ENCODE peak calls at places on chromosomes 6 and 20, in seven cellular contexts. K is H9, W is trophoblast cell, Z is neuronal stem cell, L is IMR-90, S is H1, O is mesenchymal stem cell. E is an unnamed sample.

GRCh38 chr20:29690274-29690673 is 1567.2 kb upstream of the DEFB115 start:
- DNase-seq in K (no peak), W (no peak), Z (no peak), L (no peak), S (no peak), O (no peak), E (no peak)

GRCh38 chr20:45407067-45407745 is 883 bp upstream of the DBNDD2 start:
- DNase-seq in K (peak), W (no peak), Z (peak), L (no peak), S (no peak), O (peak), E (peak)

GRCh38 chr6:161422710-161423109 is 148.8 kb upstream of the AGPAT4 start:
- DNase-seq in K (no peak), W (peak), Z (no peak), L (peak), S (no peak), O (no peak), E (no peak)

GRCh38 chr20:63567382-63568169 is 6.5 kb downstream of the HELZ2 start:
- DNase-seq in K (no peak), W (peak), Z (no peak), L (no peak), S (no peak), O (peak), E (no peak)

GRCh38 chr20:58053391-58054055 is 174.9 kb downstream of the ANKRD60 start:
- DNase-seq in K (no peak), W (no peak), Z (no peak), L (no peak), S (peak), O (no peak), E (no peak)

GRCh38 chr6:57069920-57070331 is 20.1 kb upstream of the ZNF451 start:
- DNase-seq in K (peak), W (no peak), Z (no peak), L (no peak), S (no peak), O (no peak), E (peak)

GRCh38 chr6:106442351-106442750 is 81.8 kb downstream of the CRYBG1 start:
- DNase-seq in K (no peak), W (no peak), Z (no peak), L (no peak), S (no peak), O (no peak), E (no peak)

GRCh38 chr6:17902953-17903352 is 84.5 kb downstream of the KIF13A start:
- DNase-seq in K (no peak), W (no peak), Z (no peak), L (no peak), S (no peak), O (no peak), E (no peak)

GRCh38 chr20:32505723-32506473 is 79.2 kb downstream of the NOL4L start:
- DNase-seq in K (no peak), W (no peak), Z (no peak), L (no peak), S (no peak), O (no peak), E (no peak)

GRCh38 chr20:59823860-59824259 is 109.6 kb downstream of the SYCP2 start:
- DNase-seq in K (peak), W (no peak), Z (no peak), L (no peak), S (peak), O (no peak), E (no peak)

GRCh38 chr20:44247676-44248419 is 740 bp downstream of the GDAP1L1 start:
- DNase-seq in K (peak), W (peak), Z (peak), L (peak), S (peak), O (peak), E (peak)

GRCh38 chr6:55818482-55818881 is 56.9 kb downstream of the BMP5 start:
- DNase-seq in K (no peak), W (peak), Z (no peak), L (no peak), S (no peak), O (no peak), E (no peak)

GRCh38 chr6:166046232-166046631 is 121.4 kb downstream of the TBXT start:
- DNase-seq in K (no peak), W (peak), Z (no peak), L (peak), S (no peak), O (peak), E (peak)

GRCh38 chr20:62642666-62643520 is 590 bp downstream of the SLCO4A1 start:
- DNase-seq in K (peak), W (peak), Z (no peak), L (peak), S (peak), O (no peak), E (no peak)

GRCh38 chr20:5448449-5449118 is 131.8 kb upstream of the PROKR2 start:
- DNase-seq in K (peak), W (peak), Z (peak), L (peak), S (peak), O (peak), E (peak)

GRCh38 chr20:62704341-62704948 is 4.2 kb upstream of the NTSR1 start:
- DNase-seq in K (no peak), W (no peak), Z (no peak), L (peak), S (no peak), O (peak), E (no peak)

GRCh38 chr6:89999995-90000825 is 105.9 kb downstream of the GJA10 start:
- DNase-seq in K (no peak), W (no peak), Z (no peak), L (no peak), S (no peak), O (no peak), E (no peak)

GRCh38 chr6:121523628-121524027 is 88.2 kb downstream of the GJA1 start:
- DNase-seq in K (no peak), W (no peak), Z (no peak), L (peak), S (no peak), O (peak), E (peak)

GRCh38 chr6:118890997-118891790 is 2.8 kb upstream of the ASF1A start:
- DNase-seq in K (no peak), W (no peak), Z (no peak), L (no peak), S (no peak), O (no peak), E (no peak)

GRCh38 chr6:169527306-169527705 is 174.5 kb downstream of the WDR27 start:
- DNase-seq in K (no peak), W (no peak), Z (no peak), L (peak), S (no peak), O (peak), E (no peak)

GRCh38 chr6:75842191-75842590 is 93.2 kb downstream of the MYO6 start:
- DNase-seq in K (no peak), W (peak), Z (no peak), L (peak), S (no peak), O (peak), E (no peak)

GRCh38 chr6:31947070-31947675 is 1.3 kb downstream of the CFB start:
- DNase-seq in K (no peak), W (no peak), Z (no peak), L (no peak), S (no peak), O (no peak), E (no peak)

GRCh38 chr6:154566866-154567265 is 56.4 kb upstream of the CNKSR3 start:
- DNase-seq in K (no peak), W (no peak), Z (no peak), L (no peak), S (no peak), O (no peak), E (no peak)

GRCh38 chr20:58647814-58648501 is 3.1 kb upstream of the STX16 start:
- DNase-seq in K (no peak), W (no peak), Z (no peak), L (peak), S (peak), O (no peak), E (no peak)

GRCh38 chr6:77040566-77041195 is 422.6 kb downstream of the HTR1B start:
- DNase-seq in K (no peak), W (peak), Z (no peak), L (peak), S (no peak), O (no peak), E (no peak)

GRCh38 chr20:41229259-41229658 is 88.3 kb downstream of the ZHX3 start:
- DNase-seq in K (no peak), W (no peak), Z (no peak), L (no peak), S (no peak), O (no peak), E (no peak)

GRCh38 chr6:153062516-153062915 is 60.0 kb upstream of the MTRF1L start:
- DNase-seq in K (no peak), W (no peak), Z (no peak), L (no peak), S (no peak), O (no peak), E (no peak)

GRCh38 chr20:37354210-37355195 is 8.6 kb downstream of the SRC start:
- DNase-seq in K (no peak), W (no peak), Z (no peak), L (no peak), S (no peak), O (no peak), E (no peak)

GRCh38 chr6:168132531-168133184 is 53.6 kb upstream of the FRMD1 start:
- DNase-seq in K (peak), W (peak), Z (peak), L (peak), S (peak), O (peak), E (peak)

GRCh38 chr6:56381852-56382251 is 134.5 kb upstream of the COL21A1 start:
- DNase-seq in K (no peak), W (peak), Z (no peak), L (peak), S (no peak), O (no peak), E (no peak)

GRCh38 chr6:38794682-38795081 is 79.6 kb downstream of the DNAH8 start:
- DNase-seq in K (no peak), W (no peak), Z (no peak), L (no peak), S (no peak), O (no peak), E (no peak)

GRCh38 chr20:31606928-31607639 is 2.0 kb downstream of the ID1 start:
- DNase-seq in K (peak), W (peak), Z (no peak), L (peak), S (peak), O (peak), E (peak)

GRCh38 chr6:44072959-44073611 is 54.2 kb downstream of the MRPL14 start:
- DNase-seq in K (peak), W (peak), Z (peak), L (peak), S (peak), O (peak), E (peak)

GRCh38 chr6:42762338-42762929 is 16.5 kb upstream of the TBCC start:
- DNase-seq in K (no peak), W (peak), Z (no peak), L (no peak), S (no peak), O (no peak), E (no peak)

GRCh38 chr20:44768854-44769480 is 23.3 kb downstream of the KCNK15 start:
- DNase-seq in K (no peak), W (no peak), Z (no peak), L (no peak), S (no peak), O (no peak), E (no peak)

GRCh38 chr20:309306-309840 is 12.0 kb downstream of the ZCCHC3 start:
- DNase-seq in K (no peak), W (no peak), Z (no peak), L (peak), S (no peak), O (no peak), E (no peak)

GRCh38 chr6:160137989-160138835 is 16.6 kb downstream of the SLC22A1 start:
- DNase-seq in K (no peak), W (peak), Z (peak), L (peak), S (peak), O (peak), E (peak)
- H2BK120ac ChIP-seq in K (no peak), W (no peak), Z (no peak), L (peak), S (no peak), O (no peak), E (no peak)

GRCh38 chr6:148383658-148384417 is 41.2 kb downstream of the SASH1 start:
- DNase-seq in K (no peak), W (peak), Z (no peak), L (no peak), S (no peak), O (no peak), E (no peak)
- H2BK120ac ChIP-seq in K (no peak), W (no peak), Z (no peak), L (no peak), S (no peak), O (no peak), E (no peak)

GRCh38 chr20:50363479-50363878 is 146.7 kb upstream of the PTPN1 start:
- DNase-seq in K (no peak), W (no peak), Z (no peak), L (no peak), S (no peak), O (no peak), E (no peak)
- H2BK120ac ChIP-seq in K (no peak), W (no peak), Z (no peak), L (no peak), S (no peak), O (no peak), E (no peak)

DNA sequence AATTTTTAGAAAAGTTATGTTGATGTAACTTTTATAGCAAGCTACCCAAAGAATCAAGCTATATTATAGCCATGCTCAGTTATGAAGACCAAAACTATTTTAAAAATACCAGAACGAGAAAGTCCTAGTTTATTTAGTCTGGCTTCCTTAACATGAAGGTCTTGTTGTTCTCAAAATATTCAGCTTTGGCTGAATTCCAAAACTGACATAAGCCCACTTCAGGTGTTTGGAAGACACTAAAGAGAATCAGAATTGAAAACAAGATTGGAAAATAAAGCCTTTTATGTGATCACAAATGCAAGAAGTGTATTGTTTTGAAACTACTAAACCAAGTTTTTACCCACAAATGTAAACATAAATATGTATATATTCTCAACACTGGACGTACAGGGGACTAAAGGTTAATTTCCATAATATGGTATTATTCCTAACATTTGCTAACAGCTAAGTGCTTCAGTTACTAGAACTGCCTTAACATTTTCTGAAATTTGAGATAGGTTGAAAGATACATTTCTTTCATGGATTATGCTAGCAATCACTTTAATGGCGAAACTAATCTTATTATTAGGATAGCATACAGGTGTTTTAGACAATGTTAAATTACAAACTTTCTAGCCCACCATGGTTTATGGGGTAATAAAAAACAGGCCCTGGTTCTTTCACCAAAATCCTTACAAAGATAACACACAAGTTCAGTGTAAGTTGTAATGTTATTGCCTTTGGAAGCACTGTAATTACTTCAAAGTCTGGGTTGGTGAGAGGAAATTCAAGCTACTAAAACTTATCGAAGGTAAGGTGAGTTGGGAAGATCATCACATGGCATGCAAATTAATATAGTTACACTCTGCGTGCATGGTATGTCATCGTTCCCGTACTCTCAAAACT is 1.6 kb downstream of the MAP3K5 start:
- DNase-seq in K (no peak), W (no peak), Z (no peak), L (no peak), S (no peak), O (no peak), E (no peak)
- H2BK120ac ChIP-seq in K (no peak), W (no peak), Z (no peak), L (peak), S (no peak), O (no peak), E (no peak)

DNA sequence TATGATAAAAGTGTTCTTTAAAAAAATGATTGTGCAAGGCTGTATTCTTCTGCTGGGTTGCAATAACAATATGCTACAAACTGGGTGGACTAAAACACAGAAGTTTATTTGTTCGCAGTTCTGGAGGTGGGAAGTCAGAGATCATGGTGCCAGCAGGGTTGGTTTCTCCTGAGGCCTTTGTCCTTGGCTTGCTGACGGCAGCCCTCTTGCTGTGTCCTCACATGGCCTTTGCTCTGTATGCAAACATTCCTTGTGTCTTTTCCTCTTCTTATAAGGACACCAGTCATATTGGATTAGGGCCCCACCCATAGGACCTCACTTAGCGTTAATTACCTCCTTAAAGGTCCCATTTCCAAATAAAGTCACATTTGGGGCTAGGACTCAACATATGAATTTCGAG is 220.4 kb downstream of the SAMD5 start:
- DNase-seq in K (no peak), W (no peak), Z (no peak), L (no peak), S (no peak), O (no peak), E (no peak)
- H2BK120ac ChIP-seq in K (no peak), W (no peak), Z (no peak), L (no peak), S (no peak), O (no peak), E (no peak)